ENCODE peak calls at places on chromosomes 12 and 14, in seven cellular contexts. One of them, this sample, is unnamed.

GRCh38 chr12:5796171-5797091 is 148.6 kb downstream of the ANO2 start:
- DNase-seq in neuronal stem cell: peak
- DNase-seq in mesendoderm: peak
- DNase-seq in H9: peak
- DNase-seq in mesenchymal stem cell: peak
- DNase-seq in H1: no peak
- DNase-seq in IMR-90: peak
- DNase-seq in this sample: no peak

GRCh38 chr12:132248439-132249157 is 80.8 kb downstream of the GALNT9 start:
- DNase-seq in H1: no peak
- DNase-seq in mesendoderm: no peak
- DNase-seq in mesenchymal stem cell: no peak
- DNase-seq in H9: no peak
- DNase-seq in IMR-90: peak
- DNase-seq in neuronal stem cell: no peak
- DNase-seq in this sample: no peak

GRCh38 chr14:102320033-102320660 is 601 bp downstream of the ZNF839 start:
- DNase-seq in neuronal stem cell: no peak
- DNase-seq in H9: no peak
- DNase-seq in H1: no peak
- DNase-seq in mesenchymal stem cell: peak
- DNase-seq in IMR-90: peak
- DNase-seq in mesendoderm: peak
- DNase-seq in this sample: peak

GRCh38 chr14:64082837-64083236 is 211.3 kb downstream of the ESR2 start:
- DNase-seq in neuronal stem cell: no peak
- DNase-seq in IMR-90: no peak
- DNase-seq in mesendoderm: no peak
- DNase-seq in H9: no peak
- DNase-seq in H1: no peak
- DNase-seq in mesenchymal stem cell: peak
- DNase-seq in this sample: peak

GRCh38 chr12:124675881-124676688 is 108.7 kb upstream of the NCOR2 start:
- DNase-seq in IMR-90: peak
- DNase-seq in mesenchymal stem cell: peak
- DNase-seq in mesendoderm: no peak
- DNase-seq in H1: no peak
- DNase-seq in neuronal stem cell: no peak
- DNase-seq in H9: no peak
- DNase-seq in this sample: peak

GRCh38 chr12:102169922-102170698 is 27.5 kb downstream of the PMCH start:
- DNase-seq in mesendoderm: peak
- DNase-seq in IMR-90: peak
- DNase-seq in mesenchymal stem cell: peak
- DNase-seq in neuronal stem cell: no peak
- DNase-seq in H9: no peak
- DNase-seq in H1: no peak
- DNase-seq in this sample: peak

GRCh38 chr12:4434299-4434698 is 11.3 kb downstream of the FGF6 start:
- DNase-seq in H9: peak
- DNase-seq in mesenchymal stem cell: no peak
- DNase-seq in H1: no peak
- DNase-seq in IMR-90: no peak
- DNase-seq in neuronal stem cell: no peak
- DNase-seq in mesendoderm: no peak
- DNase-seq in this sample: no peak

GRCh38 chr14:25406818-25407217 is 356.9 kb upstream of the STXBP6 start:
- DNase-seq in H9: peak
- DNase-seq in IMR-90: peak
- DNase-seq in neuronal stem cell: peak
- DNase-seq in mesenchymal stem cell: no peak
- DNase-seq in H1: peak
- DNase-seq in mesendoderm: peak
- DNase-seq in this sample: no peak

GRCh38 chr12:105741786-105742566 is 396.8 kb downstream of the NUAK1 start:
- DNase-seq in H9: no peak
- DNase-seq in mesenchymal stem cell: peak
- DNase-seq in neuronal stem cell: no peak
- DNase-seq in H1: no peak
- DNase-seq in mesendoderm: no peak
- DNase-seq in IMR-90: peak
- DNase-seq in this sample: no peak

GRCh38 chr14:60777856-60778578 is 43.5 kb downstream of the MNAT1 start:
- DNase-seq in IMR-90: peak
- DNase-seq in neuronal stem cell: no peak
- DNase-seq in mesenchymal stem cell: peak
- DNase-seq in H9: no peak
- DNase-seq in mesendoderm: no peak
- DNase-seq in H1: no peak
- DNase-seq in this sample: no peak

GRCh38 chr14:66038214-66038977 is 447.8 kb upstream of the CCDC196 start:
- DNase-seq in H1: no peak
- DNase-seq in mesenchymal stem cell: peak
- DNase-seq in neuronal stem cell: no peak
- DNase-seq in mesendoderm: peak
- DNase-seq in IMR-90: peak
- DNase-seq in H9: no peak
- DNase-seq in this sample: peak

GRCh38 chr12:13101854-13102375 is 1.6 kb downstream of the GSG1 start:
- DNase-seq in neuronal stem cell: no peak
- DNase-seq in IMR-90: peak
- DNase-seq in mesenchymal stem cell: peak
- DNase-seq in mesendoderm: no peak
- DNase-seq in H1: no peak
- DNase-seq in H9: no peak
- DNase-seq in this sample: peak

GRCh38 chr12:131620520-131620919 is 90.4 kb upstream of the SFSWAP start:
- DNase-seq in mesenchymal stem cell: no peak
- DNase-seq in neuronal stem cell: no peak
- DNase-seq in IMR-90: no peak
- DNase-seq in H9: peak
- DNase-seq in mesendoderm: peak
- DNase-seq in H1: no peak
- DNase-seq in this sample: no peak

DNA sequence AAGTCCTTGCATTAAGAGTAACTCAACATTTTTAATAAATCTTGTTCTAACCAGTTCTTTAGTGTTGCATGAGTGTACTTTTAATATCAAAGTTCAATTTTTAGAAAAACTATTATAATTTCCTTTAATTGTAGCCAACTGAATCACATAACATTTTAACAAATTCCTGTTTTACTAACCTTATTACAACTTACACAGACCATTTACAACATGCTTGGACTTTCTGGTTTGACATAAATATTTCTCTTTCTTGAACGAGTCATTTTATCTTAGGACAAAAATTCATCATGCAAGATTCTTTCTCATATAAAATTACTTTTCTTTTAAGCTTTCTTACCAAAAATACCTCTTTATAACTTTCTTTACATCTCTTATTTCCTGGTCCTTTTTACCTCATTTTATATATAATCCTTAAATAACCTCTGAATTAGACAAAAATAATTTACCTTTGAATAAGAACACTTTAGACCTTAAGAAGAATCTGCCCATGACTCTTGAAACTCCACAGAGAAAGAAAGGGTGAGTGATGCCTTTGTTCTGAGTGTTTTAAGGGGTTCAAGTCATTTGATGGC is 3.9 kb downstream of the SLCO1A2 start:
- DNase-seq in neuronal stem cell: peak
- DNase-seq in H9: no peak
- DNase-seq in IMR-90: peak
- DNase-seq in H1: no peak
- DNase-seq in mesenchymal stem cell: peak
- DNase-seq in mesendoderm: peak
- DNase-seq in this sample: no peak
- H3K18ac ChIP-seq in neuronal stem cell: no peak
- H3K18ac ChIP-seq in H9: no peak
- H3K18ac ChIP-seq in IMR-90: no peak
- H3K18ac ChIP-seq in H1: no peak
- H3K18ac ChIP-seq in mesenchymal stem cell: no peak
- H3K18ac ChIP-seq in mesendoderm: no peak
- H3K18ac ChIP-seq in this sample: no peak

DNA sequence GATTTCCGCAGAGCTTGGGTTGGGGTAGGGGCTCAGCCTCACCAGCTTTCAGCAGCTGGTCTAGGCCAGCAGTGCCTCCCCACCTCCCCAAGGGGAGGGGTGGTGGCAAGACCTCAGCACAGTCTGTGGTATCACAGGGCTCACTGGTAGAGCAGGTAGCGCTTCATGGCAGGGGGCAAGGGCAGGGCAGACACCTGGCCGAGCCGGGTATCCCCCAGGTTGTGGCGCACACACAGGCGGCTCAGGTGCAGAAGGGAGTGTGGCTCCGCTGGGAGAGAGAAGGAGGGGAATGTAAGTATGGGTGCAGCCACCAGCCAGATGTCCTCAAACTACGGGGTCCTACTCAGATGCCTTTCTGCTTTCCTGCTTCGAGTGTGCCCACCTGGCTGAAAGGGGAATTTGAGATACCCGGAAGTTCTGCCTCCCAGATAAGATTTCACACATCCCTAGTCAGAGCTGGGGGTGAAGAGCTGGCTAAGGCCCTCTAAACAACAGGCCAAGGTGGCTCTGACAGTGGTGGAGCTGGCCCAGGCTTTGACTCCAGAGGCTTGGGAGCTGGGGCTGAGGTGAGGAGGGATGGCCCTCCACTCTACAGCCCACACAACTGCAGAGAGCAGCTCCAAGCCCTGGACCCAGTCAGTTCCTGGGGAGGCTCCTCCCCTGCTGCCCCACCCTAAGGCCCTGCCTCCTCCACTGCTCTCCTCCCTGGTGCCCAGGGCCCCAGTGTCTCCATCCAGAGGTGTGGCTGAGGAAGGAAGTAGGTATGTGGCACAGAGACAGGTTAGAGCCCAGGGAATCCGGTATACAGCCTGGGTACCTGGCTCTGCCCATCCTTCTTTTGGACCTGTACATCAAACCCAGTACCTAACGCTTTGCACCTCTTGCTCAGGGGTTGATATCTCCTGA is 1.8 kb downstream of the SPSB2 start:
- DNase-seq in H9: peak
- DNase-seq in mesendoderm: peak
- DNase-seq in IMR-90: no peak
- DNase-seq in neuronal stem cell: no peak
- DNase-seq in mesenchymal stem cell: peak
- DNase-seq in H1: no peak
- DNase-seq in this sample: peak
- H3K18ac ChIP-seq in H9: no peak
- H3K18ac ChIP-seq in mesendoderm: no peak
- H3K18ac ChIP-seq in IMR-90: no peak
- H3K18ac ChIP-seq in neuronal stem cell: no peak
- H3K18ac ChIP-seq in mesenchymal stem cell: no peak
- H3K18ac ChIP-seq in H1: no peak
- H3K18ac ChIP-seq in this sample: no peak

DNA sequence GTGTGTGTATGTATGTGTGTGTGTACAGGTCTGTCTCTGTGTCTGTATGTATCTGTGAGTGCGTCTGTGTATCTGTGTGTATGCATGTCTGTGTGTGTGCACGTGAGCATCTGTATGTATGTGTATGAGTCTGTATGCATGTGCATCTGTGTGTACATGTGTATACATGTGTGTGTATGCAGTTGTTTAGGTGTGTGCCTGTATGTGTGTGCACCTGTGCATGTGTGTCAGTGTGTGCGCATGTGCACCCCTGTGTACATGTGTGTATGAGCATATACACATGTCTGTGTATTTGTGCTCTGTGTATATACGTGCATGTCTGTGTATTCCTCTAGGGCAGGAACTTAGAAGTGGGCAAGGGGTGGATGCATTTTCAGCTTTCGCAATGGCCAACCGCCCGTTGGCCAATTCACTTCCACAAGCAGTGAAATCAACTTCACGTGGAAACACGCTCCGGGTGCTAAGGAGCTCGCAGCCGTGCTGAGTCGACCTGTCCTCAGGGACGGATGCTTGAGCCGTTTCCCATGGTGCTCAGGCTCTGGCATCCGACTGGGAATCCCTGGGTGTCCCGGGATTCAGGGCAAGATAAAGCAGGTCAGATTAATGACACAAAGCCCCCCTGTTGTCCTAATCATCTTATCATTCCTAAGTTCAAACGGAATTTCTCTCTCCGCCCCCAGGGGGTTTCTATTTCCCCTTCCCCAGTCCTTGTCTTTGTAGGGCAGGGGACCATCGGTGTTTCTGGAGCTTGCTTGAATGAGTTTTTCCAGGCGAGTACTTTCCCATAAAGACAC is 116.2 kb downstream of the TMEM132C start:
- DNase-seq in neuronal stem cell: peak
- DNase-seq in H9: no peak
- DNase-seq in mesendoderm: peak
- DNase-seq in IMR-90: no peak
- DNase-seq in mesenchymal stem cell: no peak
- DNase-seq in H1: no peak
- DNase-seq in this sample: no peak
- H3K18ac ChIP-seq in neuronal stem cell: peak
- H3K18ac ChIP-seq in H9: no peak
- H3K18ac ChIP-seq in mesendoderm: no peak
- H3K18ac ChIP-seq in IMR-90: no peak
- H3K18ac ChIP-seq in mesenchymal stem cell: no peak
- H3K18ac ChIP-seq in H1: no peak
- H3K18ac ChIP-seq in this sample: no peak

GRCh38 chr12:126509587-126509986 is 1444.4 kb downstream of the AACS start:
- DNase-seq in H9: no peak
- DNase-seq in mesendoderm: no peak
- DNase-seq in IMR-90: no peak
- DNase-seq in H1: no peak
- DNase-seq in neuronal stem cell: no peak
- DNase-seq in mesenchymal stem cell: no peak
- DNase-seq in this sample: no peak
- H3K18ac ChIP-seq in H9: no peak
- H3K18ac ChIP-seq in mesendoderm: no peak
- H3K18ac ChIP-seq in IMR-90: no peak
- H3K18ac ChIP-seq in H1: no peak
- H3K18ac ChIP-seq in neuronal stem cell: no peak
- H3K18ac ChIP-seq in mesenchymal stem cell: no peak
- H3K18ac ChIP-seq in this sample: no peak

DNA sequence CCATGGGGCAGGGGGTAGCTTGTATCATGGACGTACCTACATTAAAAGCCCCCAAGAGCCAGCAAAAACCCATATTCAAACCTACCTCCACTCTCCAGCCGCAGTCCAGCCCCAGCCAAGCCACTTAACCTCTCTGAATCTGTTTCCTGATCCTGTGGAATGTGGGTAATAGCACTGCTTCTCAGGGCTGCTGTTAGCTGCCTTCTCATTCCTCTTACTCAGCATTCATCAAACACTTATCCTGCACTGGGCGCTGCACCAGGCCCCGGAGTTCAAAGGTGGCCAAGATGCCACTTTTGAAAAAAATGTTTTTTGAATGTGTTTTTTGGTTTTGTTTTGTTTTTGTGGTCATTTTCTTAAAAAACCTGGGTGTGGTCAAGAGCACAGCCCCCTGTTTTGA is 237.4 kb downstream of the CHST11 start:
- DNase-seq in H1: no peak
- DNase-seq in H9: no peak
- DNase-seq in neuronal stem cell: no peak
- DNase-seq in mesendoderm: no peak
- DNase-seq in IMR-90: no peak
- DNase-seq in mesenchymal stem cell: peak
- DNase-seq in this sample: no peak
- H3K18ac ChIP-seq in H1: no peak
- H3K18ac ChIP-seq in H9: no peak
- H3K18ac ChIP-seq in neuronal stem cell: no peak
- H3K18ac ChIP-seq in mesendoderm: no peak
- H3K18ac ChIP-seq in IMR-90: no peak
- H3K18ac ChIP-seq in mesenchymal stem cell: no peak
- H3K18ac ChIP-seq in this sample: no peak